ENCODE peak calls at places on chromosome 6, in seven cellular contexts. D is neural crest cell, B is Peyer's patch, Y is WERI-Rb-1, H is suprapubic skin, U is neural progenitor cell, P is IMR-90. O is an unnamed sample.

GRCh38 chr6:105991561-105992314 is 94.4 kb upstream of the PRDM1 start:
- DNase-seq in Y (no peak), B (peak; percentile 80), D (no peak), H (no peak), U (peak; percentile 32), P (no peak), O (peak; percentile 42)

GRCh38 chr6:38131527-38131965 is 312.0 kb downstream of the ZFAND3 start:
- DNase-seq in H (no peak), P (peak; percentile 99), Y (no peak), U (no peak), D (no peak), B (no peak), O (no peak)

GRCh38 chr6:111555041-111555440 is 50.6 kb downstream of the TRAF3IP2 start:
- DNase-seq in P (peak; percentile 43), D (no peak), H (no peak), B (no peak), U (no peak), Y (no peak), O (no peak)

GRCh38 chr6:7085911-7086310 is 21.9 kb upstream of the RREB1 start:
- DNase-seq in Y (peak; percentile 42), D (no peak), P (no peak), H (peak; percentile 72), U (no peak), B (peak; percentile 64), O (peak; percentile 37)

GRCh38 chr6:40543776-40544175 is 43.4 kb downstream of the LRFN2 start:
- DNase-seq in Y (no peak), H (no peak), B (no peak), D (no peak), P (no peak), U (no peak), O (no peak)

GRCh38 chr6:157434349-157435016 is 53.5 kb downstream of the ZDHHC14 start:
- DNase-seq in D (no peak), U (no peak), H (no peak), B (no peak), Y (no peak), P (no peak), O (no peak)

GRCh38 chr6:156102129-156102528 is 646.5 kb upstream of the NOX3 start:
- DNase-seq in H (no peak), U (peak; percentile 5), B (no peak), D (no peak), P (peak; percentile 23), Y (no peak), O (no peak)

GRCh38 chr6:61210549-61210948 is 1075.5 kb downstream of the KHDRBS2 start:
- DNase-seq in B (no peak), U (no peak), P (no peak), Y (no peak), H (no peak), D (no peak), O (no peak)

GRCh38 chr6:40545954-40546353 is 41.2 kb downstream of the LRFN2 start:
- DNase-seq in U (peak; percentile 87), B (no peak), D (peak; percentile 31), Y (no peak), P (no peak), H (no peak), O (no peak)

GRCh38 chr6:88059221-88059620 is 11.6 kb downstream of the SPACA1 start:
- DNase-seq in H (no peak), U (no peak), P (no peak), B (no peak), Y (no peak), D (no peak), O (no peak)

GRCh38 chr6:3625980-3626533 is 125.5 kb downstream of the PXDC1 start:
- DNase-seq in P (no peak), Y (no peak), D (no peak), H (no peak), B (no peak), U (no peak), O (no peak)

GRCh38 chr6:160163912-160164311 is 42.3 kb downstream of the SLC22A1 start:
- DNase-seq in B (no peak), Y (no peak), U (no peak), P (no peak), H (no peak), D (no peak), O (no peak)

GRCh38 chr6:136249336-136249735 is 775 bp downstream of the MTFR2 start:
- DNase-seq in Y (no peak), P (peak; percentile 56), D (no peak), H (no peak), B (no peak), U (peak; percentile 44), O (no peak)

GRCh38 chr6:31304683-31305082 is 32.8 kb upstream of the HLA-C start:
- DNase-seq in Y (no peak), P (peak; percentile 2), H (no peak), B (no peak), D (no peak), U (no peak), O (no peak)

GRCh38 chr6:159700970-159701369 is 7.9 kb upstream of the SOD2 start:
- DNase-seq in Y (no peak), B (no peak), U (no peak), P (peak; percentile 55), H (no peak), D (no peak), O (no peak)

GRCh38 chr6:110714143-110714542 is 101.1 kb downstream of the CDK19 start:
- DNase-seq in U (no peak), H (no peak), B (no peak), D (no peak), Y (no peak), P (peak; percentile 81), O (no peak)

GRCh38 chr6:136511921-136512320 is 38.3 kb downstream of the MAP7 start:
- DNase-seq in U (no peak), Y (no peak), B (no peak), P (no peak), H (no peak), D (no peak), O (no peak)

GRCh38 chr6:107217248-107217647 is 101.9 kb upstream of the BEND3 start:
- DNase-seq in P (no peak), Y (no peak), D (no peak), U (no peak), B (no peak), H (no peak), O (no peak)

GRCh38 chr6:43776115-43776798 is 6.2 kb downstream of the VEGFA start:
- DNase-seq in U (no peak), B (no peak), P (no peak), Y (no peak), D (no peak), H (no peak), O (no peak)

GRCh38 chr6:127148511-127148910 is 30.0 kb downstream of the RSPO3 start:
- DNase-seq in D (no peak), B (no peak), U (no peak), Y (no peak), H (no peak), P (no peak), O (no peak)

GRCh38 chr6:149834513-149835481 is 29.4 kb downstream of the LRP11 start:
- DNase-seq in H (no peak), Y (peak; percentile 42), P (peak; percentile 79), U (peak; percentile 55), B (peak; percentile 87), D (peak; percentile 84), O (peak; percentile 61)
- TF ChIP-seq CTCF in H (peak; percentile 89), Y (peak; percentile 77), P (peak; percentile 95), U (peak; percentile 95), B (peak; percentile 94), D (peak; percentile 92), O (peak; percentile 86)

DNA sequence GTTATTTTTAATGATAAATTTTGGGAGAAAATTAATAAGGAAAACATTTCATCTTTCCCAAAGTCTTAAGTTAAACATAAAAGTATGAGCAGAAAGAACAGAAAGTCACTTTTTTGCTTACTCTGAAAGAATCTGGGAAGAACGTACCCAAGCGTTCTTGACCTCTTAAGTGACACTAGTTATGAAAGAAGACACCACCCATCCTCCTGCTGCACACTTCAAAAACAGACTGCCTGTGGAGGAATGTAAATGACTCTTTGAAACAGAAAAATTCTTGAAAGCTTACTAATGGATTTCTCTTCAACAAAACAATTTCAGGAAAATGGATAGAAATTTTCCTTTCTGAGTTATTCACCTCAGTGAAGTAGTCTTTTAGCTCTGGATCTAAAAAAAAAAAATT is 227.7 kb downstream of the MEI4 start:
- DNase-seq in D (no peak), Y (no peak), B (no peak), P (no peak), H (no peak), U (no peak), O (no peak)
- TF ChIP-seq CTCF in D (no peak), Y (no peak), B (no peak), P (no peak), H (no peak), U (no peak), O (no peak)

GRCh38 chr6:35025241-35026188 is 115.6 kb downstream of the TCP11 start:
- DNase-seq in P (no peak), B (no peak), D (no peak), Y (no peak), U (no peak), H (no peak), O (no peak)
- TF ChIP-seq CTCF in P (no peak), B (no peak), D (no peak), Y (peak; percentile 11), U (peak; percentile 33), H (no peak), O (peak; percentile 7)

GRCh38 chr6:138113588-138114210 is 6.5 kb upstream of the PERP start:
- DNase-seq in P (no peak), B (no peak), Y (no peak), H (no peak), D (no peak), U (no peak), O (no peak)
- TF ChIP-seq CTCF in P (no peak), B (no peak), Y (no peak), H (no peak), D (no peak), U (no peak), O (no peak)